ENCODE peak calls at places on chromosomes 11 and 22, in five cellular contexts. R is GM12865; U is fibroblast of pulmonary artery; K is mesendoderm; H is CD4-positive, CD25-positive, alpha-beta regulatory T cell. A is an unnamed sample.
A peak's percentile ranks its signal among the peaks of the same experiment; 100 is the strongest.

GRCh38 chr11:8292351-8292750 is 28.7 kb upstream of the LMO1 start:
- DNase-seq in K (no peak), R (no peak), H (no peak), U (no peak), A (no peak)

GRCh38 chr11:9219115-9219514 is 46.0 kb downstream of the DENND5A start:
- DNase-seq in K (no peak), R (no peak), H (no peak), U (peak; percentile 98), A (no peak)

GRCh38 chr11:18135308-18135707 is 2.9 kb downstream of the MRGPRX3 start:
- DNase-seq in U (no peak), R (no peak), H (no peak), K (peak; percentile 19), A (no peak)

GRCh38 chr22:47138898-47139789 is 376.7 kb downstream of the TBC1D22A start:
- DNase-seq in K (no peak), U (no peak), R (no peak), H (no peak), A (no peak)

GRCh38 chr22:42803454-42803853 is 53.6 kb downstream of the ARFGAP3 start:
- DNase-seq in R (no peak), H (no peak), U (no peak), K (no peak), A (no peak)

GRCh38 chr11:74321487-74322188 is 10.2 kb upstream of the P4HA3 start:
- DNase-seq in H (no peak), U (peak; percentile 73), K (peak; percentile 46), R (peak; percentile 54), A (peak; percentile 19)

GRCh38 chr22:45537734-45538181 is 35.1 kb downstream of the FBLN1 start:
- DNase-seq in H (no peak), U (peak; percentile 51), R (no peak), K (no peak), A (peak; percentile 63)

GRCh38 chr11:93524868-93525267 is 18.3 kb downstream of the SMCO4 start:
- DNase-seq in R (no peak), K (no peak), H (no peak), U (no peak), A (no peak)

GRCh38 chr11:124402326-124402922 is 3.6 kb upstream of the OR8B3 start:
- DNase-seq in H (no peak), R (peak; percentile 68), K (peak; percentile 85), U (peak; percentile 92), A (peak; percentile 65)

GRCh38 chr22:25090225-25090651 is 109.4 kb upstream of the CRYBB3 start:
- DNase-seq in R (no peak), H (no peak), K (no peak), U (no peak), A (no peak)

GRCh38 chr22:36237462-36238347 is 1.6 kb downstream of the APOL2 start:
- DNase-seq in K (no peak), H (peak; percentile 13), U (peak; percentile 24), R (peak; percentile 40), A (no peak)

GRCh38 chr11:92322225-92322624 is 97.6 kb downstream of the FAT3 start:
- DNase-seq in K (no peak), R (no peak), U (peak; percentile 27), H (no peak), A (peak; percentile 9)

GRCh38 chr11:131666617-131667016 is 296.2 kb downstream of the NTM start:
- DNase-seq in K (no peak), R (no peak), H (no peak), U (no peak), A (peak; percentile 33)

GRCh38 chr11:126079640-126080205 is 17.1 kb upstream of the CDON start:
- DNase-seq in K (peak; percentile 91), U (no peak), H (no peak), R (no peak), A (no peak)

GRCh38 chr11:134781335-134781970 is 369.4 kb upstream of the B3GAT1 start:
- DNase-seq in H (no peak), R (no peak), U (no peak), K (no peak), A (no peak)

GRCh38 chr11:65277878-65278277 is 16.1 kb downstream of the POLA2 start:
- DNase-seq in R (no peak), K (no peak), U (no peak), H (no peak), A (no peak)

GRCh38 chr11:77596626-77597025 is 6.9 kb downstream of the AQP11 start:
- DNase-seq in R (no peak), K (peak; percentile 45), H (no peak), U (peak; percentile 70), A (no peak)

GRCh38 chr11:63683133-63683991 is 2.1 kb downstream of the RTN3 start:
- DNase-seq in U (peak; percentile 44), R (no peak), K (no peak), H (no peak), A (no peak)

GRCh38 chr22:47402876-47403525 is 640.6 kb downstream of the TBC1D22A start:
- DNase-seq in R (no peak), U (no peak), H (no peak), K (no peak), A (no peak)

GRCh38 chr11:21931436-21932101 is 261.3 kb upstream of the ANO5 start:
- DNase-seq in H (no peak), U (no peak), K (no peak), R (no peak), A (no peak)

GRCh38 chr11:60315866-60316265 is 11.2 kb upstream of the MS4A6E start:
- DNase-seq in H (no peak), R (no peak), K (no peak), U (peak; percentile 4), A (no peak)

GRCh38 chr11:12715941-12716340 is 41.7 kb downstream of the TEAD1 start:
- DNase-seq in R (no peak), H (no peak), K (no peak), U (no peak), A (no peak)
- H3K4me3 ChIP-seq in R (no peak overlapping the region), H (no peak overlapping the region), K (no peak overlapping the region), U (no peak overlapping the region), A (no peak overlapping the region)

DNA sequence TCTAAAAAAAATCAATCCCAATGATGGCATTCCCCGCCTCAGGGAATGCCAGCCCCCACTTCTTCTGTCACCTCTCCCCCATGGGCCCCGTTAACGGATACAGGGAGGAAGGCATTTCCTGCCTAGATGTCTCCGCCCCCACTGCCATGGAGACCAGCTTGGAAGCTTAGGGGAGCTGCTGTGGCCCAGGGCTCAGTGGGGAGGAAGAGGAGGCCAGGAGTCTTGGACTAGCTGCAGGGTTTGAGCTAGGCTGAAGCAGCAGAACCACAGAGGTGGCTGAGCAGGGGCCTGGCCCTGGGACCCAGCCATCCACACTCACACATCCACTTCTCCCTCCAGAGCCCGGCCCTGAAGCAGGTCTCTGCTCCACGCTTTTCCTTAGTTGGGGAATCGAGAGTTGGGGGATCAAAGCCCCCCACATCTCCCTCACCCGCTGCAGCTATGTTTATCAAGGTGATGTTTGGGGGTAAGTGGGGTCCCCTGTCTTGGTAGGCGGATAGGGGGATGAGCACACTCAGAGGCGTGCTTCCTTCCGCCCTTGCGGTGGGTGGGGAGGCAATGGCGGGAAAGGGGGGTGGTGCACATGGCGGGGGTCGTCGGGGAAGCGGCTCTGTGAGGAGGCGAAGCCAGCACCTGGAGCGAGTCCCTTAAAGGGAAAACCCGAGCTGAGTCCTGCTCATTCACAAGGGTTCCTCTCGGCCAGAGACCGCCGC is at the start of gene C22orf15:
- DNase-seq in U (peak; percentile 44), R (no peak), K (peak; percentile 83), H (no peak), A (peak; percentile 24)
- H3K4me3 ChIP-seq in U (no peak within 1 kb of the TSS), R (peak within 1 kb of the TSS; percentile 40), K (no peak within 1 kb of the TSS), H (peak within 1 kb of the TSS; percentile 44), A (no peak within 1 kb of the TSS)

DNA sequence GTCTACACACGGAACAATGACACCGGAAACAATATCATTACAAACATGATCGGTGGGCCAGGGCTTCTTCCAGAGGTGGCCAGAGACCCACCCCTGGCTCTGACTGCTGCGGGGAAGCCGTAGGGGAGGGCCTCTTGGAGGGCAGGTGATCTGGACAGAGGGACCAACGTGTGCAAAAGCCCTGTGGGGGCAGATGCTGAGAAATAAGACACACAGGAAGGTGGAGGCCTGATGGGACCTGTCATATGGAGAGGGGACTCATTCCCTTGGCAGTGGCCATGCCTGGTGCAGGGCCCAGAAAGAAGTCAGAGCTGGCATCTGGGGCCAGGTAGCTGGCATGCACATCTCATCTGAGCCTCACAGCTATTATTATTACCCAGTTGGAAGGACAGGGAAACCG is 1.1 kb downstream of the ALDH3B2 start:
- DNase-seq in R (no peak), K (no peak), U (no peak), H (no peak), A (no peak)
- H3K4me3 ChIP-seq in R (no peak overlapping the region), K (no peak overlapping the region), U (no peak overlapping the region), H (no peak overlapping the region), A (no peak overlapping the region)

GRCh38 chr22:49600452-49600847 is 227.2 kb downstream of the BRD1 start:
- DNase-seq in R (no peak), K (no peak), U (no peak), H (no peak), A (no peak)
- H3K4me3 ChIP-seq in R (no peak overlapping the region), K (no peak overlapping the region), U (no peak overlapping the region), H (no peak overlapping the region), A (no peak overlapping the region)

GRCh38 chr22:29308791-29309262 is 2.4 kb downstream of the GAS2L1 start:
- DNase-seq in U (peak; percentile 81), K (no peak), R (peak; percentile 33), H (no peak), A (no peak)

GRCh38 chr22:29308148-29308790 is 1.8 kb downstream of the GAS2L1 start:
- DNase-seq in U (no peak), K (no peak), R (no peak), H (no peak), A (no peak)

GRCh38 chr22:29310863-29311339 is 4.5 kb downstream of the GAS2L1 start:
- DNase-seq in R (peak; percentile 56), H (no peak), K (peak; percentile 95), U (peak; percentile 98), A (peak; percentile 94)

GRCh38 chr22:29310065-29310862 is 3.8 kb downstream of the GAS2L1 start:
- DNase-seq in U (no peak), R (no peak), H (no peak), K (no peak), A (no peak)

DNA sequence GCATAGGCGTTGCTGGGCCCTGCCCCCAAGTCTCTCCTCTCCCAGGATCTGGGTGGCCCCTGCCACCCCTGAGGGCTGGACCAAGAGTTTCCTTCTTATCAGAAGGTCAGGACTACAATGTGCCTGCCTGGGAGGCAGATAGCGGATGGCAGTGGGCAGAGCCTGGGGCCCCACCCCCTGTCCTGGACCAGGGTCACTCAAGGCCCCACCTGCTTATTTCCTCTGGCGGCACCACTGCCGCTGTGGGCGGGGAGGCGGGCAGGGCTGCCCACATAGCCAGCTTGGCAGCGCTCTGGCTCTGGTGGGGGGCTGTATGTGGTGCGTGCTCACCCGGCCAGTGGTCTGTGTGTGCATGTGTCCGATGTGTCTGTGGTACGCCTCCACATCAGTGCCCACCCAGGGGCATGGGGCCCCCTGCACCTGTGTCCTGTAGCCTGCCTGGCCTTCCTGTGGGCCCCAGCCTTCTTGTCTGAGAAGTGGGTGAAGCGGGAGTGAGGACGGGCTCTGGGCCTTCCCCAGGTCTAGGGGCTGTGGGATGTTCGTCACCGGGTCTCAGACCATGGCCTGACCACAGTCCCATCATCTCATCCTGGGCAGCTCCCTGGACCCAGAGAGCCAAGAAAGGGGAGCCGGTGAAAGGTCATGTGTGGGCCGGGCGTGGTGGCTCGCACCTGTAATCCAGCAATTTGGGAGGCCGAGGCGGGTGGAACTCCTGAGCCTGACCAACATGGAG is 3.0 kb downstream of the GAS2L1 start:
- DNase-seq in R (no peak), K (no peak), H (no peak), U (no peak), A (no peak)
- H3K4me3 ChIP-seq in R (no peak overlapping the region), K (no peak overlapping the region), H (no peak overlapping the region), U (no peak overlapping the region), A (no peak overlapping the region)